ENCODE peak calls at places on chromosomes 7 and 10, in ten cellular contexts. Q is CD8-positive, alpha-beta T cell; W is spleen; G is brain microvascular endothelial cell; C is cardiac fibroblast; J is colonic mucosa; K is fibroblast of pulmonary artery; Y is H1; A is GM23338; M is endothelial cell. N is an unnamed sample.

GRCh38 chr7:45573636-45574470 is at the start of gene ADCY1:
- DNase-seq in Q (no peak), W (peak; percentile 61), G (no peak), C (no peak), J (no peak), K (no peak), Y (peak; percentile 75), A (peak; percentile 70), M (peak; percentile 51), N (no peak)

GRCh38 chr10:79090134-79090803 is 21.5 kb downstream of the ZMIZ1 start:
- DNase-seq in Q (no peak), W (no peak), G (no peak), C (peak; percentile 54), J (no peak), K (peak; percentile 58), Y (no peak), A (no peak), M (no peak), N (peak; percentile 18)

GRCh38 chr7:11707606-11708193 is 124.3 kb downstream of the THSD7A start:
- DNase-seq in Q (no peak), W (no peak), G (no peak), C (peak; percentile 45), J (no peak), K (peak; percentile 33), Y (no peak), A (no peak), M (no peak), N (no peak)

GRCh38 chr7:151856098-151856497 is 20.8 kb downstream of the PRKAG2 start:
- DNase-seq in Q (no peak), W (no peak), G (no peak), C (no peak), J (no peak), K (no peak), Y (no peak), A (peak; percentile 41), M (no peak), N (no peak)

GRCh38 chr10:3131098-3131497 is 41.5 kb downstream of the PITRM1 start:
- DNase-seq in Q (no peak), W (no peak), G (no peak), C (no peak), J (no peak), K (peak; percentile 43), Y (no peak), A (no peak), M (no peak), N (no peak)

GRCh38 chr10:32187686-32188085 is 131.5 kb upstream of the KIF5B start:
- DNase-seq in Q (no peak), W (no peak), G (no peak), C (no peak), J (no peak), K (no peak), Y (no peak), A (no peak), M (no peak), N (no peak)

GRCh38 chr10:121437596-121437995 is 160.6 kb downstream of the FGFR2 start:
- DNase-seq in Q (no peak), W (no peak), G (no peak), C (no peak), J (no peak), K (no peak), Y (no peak), A (peak; percentile 13), M (peak; percentile 21), N (no peak)

GRCh38 chr10:70455213-70455630 is 13.7 kb upstream of the NODAL start:
- DNase-seq in Q (no peak), W (no peak), G (no peak), C (no peak), J (no peak), K (no peak), Y (peak; percentile 78), A (peak; percentile 98), M (no peak), N (no peak)

GRCh38 chr7:116588641-116589594 is 64.1 kb downstream of the CAV1 start:
- DNase-seq in Q (no peak), W (no peak), G (peak; percentile 44), C (peak; percentile 82), J (no peak), K (peak; percentile 82), Y (no peak), A (peak; percentile 74), M (no peak), N (no peak)

GRCh38 chr7:375901-376305 is 85.9 kb downstream of the FOXL3 start:
- DNase-seq in Q (no peak), W (peak; percentile 63), G (no peak), C (no peak), J (peak; percentile 15), K (no peak), Y (peak; percentile 49), A (no peak), M (no peak), N (no peak)

GRCh38 chr10:6737080-6737641 is 157.1 kb upstream of the PRKCQ start:
- DNase-seq in Q (no peak), W (no peak), G (peak; percentile 14), C (peak; percentile 46), J (no peak), K (peak; percentile 39), Y (peak; percentile 54), A (peak; percentile 56), M (no peak), N (no peak)

GRCh38 chr7:128758553-128758952 is 17.0 kb downstream of the OPN1SW start:
- DNase-seq in Q (no peak), W (no peak), G (no peak), C (no peak), J (no peak), K (no peak), Y (no peak), A (no peak), M (no peak), N (no peak)

GRCh38 chr7:41889472-41889871 is 186.6 kb upstream of the INHBA start:
- DNase-seq in Q (no peak), W (no peak), G (no peak), C (no peak), J (no peak), K (no peak), Y (no peak), A (no peak), M (no peak), N (no peak)

GRCh38 chr10:114504769-114505579 is 100.7 kb upstream of the AFAP1L2 start:
- DNase-seq in Q (no peak), W (no peak), G (peak; percentile 76), C (peak; percentile 95), J (no peak), K (peak; percentile 98), Y (no peak), A (peak; percentile 36), M (no peak), N (no peak)

GRCh38 chr10:73647211-73647874 is 6.1 kb upstream of the MYOZ1 start:
- DNase-seq in Q (no peak), W (peak; percentile 80), G (no peak), C (peak; percentile 47), J (peak; percentile 56), K (peak; percentile 26), Y (peak; percentile 86), A (peak; percentile 98), M (peak; percentile 63), N (no peak)

GRCh38 chr10:93062499-93063216 is 2.1 kb downstream of the CYP26C1 start:
- DNase-seq in Q (no peak), W (peak; percentile 85), G (no peak), C (peak; percentile 53), J (peak; percentile 33), K (peak; percentile 56), Y (peak; percentile 82), A (peak; percentile 85), M (peak; percentile 67), N (no peak)

GRCh38 chr7:103142494-103142893 is 6.4 kb downstream of the NAPEPLD start:
- DNase-seq in Q (no peak), W (no peak), G (no peak), C (no peak), J (no peak), K (no peak), Y (no peak), A (no peak), M (no peak), N (no peak)

DNA sequence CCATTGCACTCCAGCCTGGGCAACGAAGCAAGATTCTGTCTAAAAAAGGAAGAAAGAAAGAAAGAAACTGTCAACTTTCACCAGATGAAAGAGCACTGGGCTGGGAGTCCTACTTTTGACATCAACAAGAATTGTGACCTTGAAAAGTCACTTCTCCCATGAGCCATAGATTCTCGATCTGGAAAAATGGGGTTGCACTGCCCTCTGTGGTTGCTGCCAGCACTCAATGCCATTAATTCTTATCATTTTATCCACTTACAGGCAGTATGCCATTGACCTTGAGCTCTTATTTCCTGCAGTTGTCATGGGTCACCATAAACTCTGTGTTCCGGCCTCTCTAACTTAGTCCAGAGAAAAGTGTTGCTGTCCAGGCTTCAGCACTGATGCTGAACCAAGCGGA is 137.2 kb downstream of the NOC3L start:
- DNase-seq in Q (no peak), W (no peak), G (no peak), C (no peak), J (no peak), K (no peak), Y (no peak), A (peak; percentile 56), M (no peak), N (no peak)
- TF ChIP-seq CTCF in Q (no peak), W (peak; percentile 37), G (peak; percentile 50), C (peak; percentile 37), J (no peak), K (peak; percentile 13), Y (peak; percentile 3), A (peak; percentile 60), M (no peak), N (peak; percentile 29)

GRCh38 chr10:106795619-106796018 is 368.9 kb downstream of the SORCS1 start:
- DNase-seq in Q (no peak), W (no peak), G (no peak), C (peak; percentile 10), J (peak; percentile 22), K (no peak), Y (no peak), A (peak; percentile 74), M (peak; percentile 43), N (no peak)
- TF ChIP-seq CTCF in Q (no peak), W (peak; percentile 44), G (peak; percentile 9), C (no peak), J (peak; percentile 37), K (peak; percentile 2), Y (peak; percentile 65), A (peak; percentile 74), M (peak; percentile 32), N (no peak)

DNA sequence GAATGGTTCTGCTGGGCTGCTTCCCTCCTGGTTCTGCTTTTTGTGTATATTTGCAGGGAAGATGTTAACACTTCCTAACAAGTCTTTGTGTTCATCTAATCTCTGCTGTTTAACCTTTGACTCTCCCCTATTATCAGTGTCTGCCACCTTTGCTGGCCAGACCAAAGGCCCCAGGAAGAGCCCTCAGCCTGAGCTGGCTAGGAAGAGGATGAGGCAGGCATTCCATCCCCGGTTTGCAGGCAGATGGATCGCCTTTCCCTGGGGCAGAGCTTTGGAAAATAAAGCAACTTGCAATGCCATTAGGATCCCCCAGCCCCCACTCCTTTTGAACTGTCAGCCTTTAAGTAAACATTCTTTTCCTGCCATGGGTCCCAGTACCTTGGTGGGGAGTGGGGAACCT is 19.0 kb downstream of the DPCD start:
- DNase-seq in Q (no peak), W (no peak), G (no peak), C (no peak), J (no peak), K (no peak), Y (no peak), A (peak; percentile 20), M (peak; percentile 60), N (no peak)
- TF ChIP-seq CTCF in Q (no peak), W (no peak), G (no peak), C (no peak), J (no peak), K (no peak), Y (no peak), A (no peak), M (no peak), N (no peak)

GRCh38 chr7:50605059-50605458 is 39.9 kb upstream of the DDC start:
- DNase-seq in Q (no peak), W (no peak), G (no peak), C (no peak), J (no peak), K (no peak), Y (no peak), A (no peak), M (no peak), N (no peak)
- TF ChIP-seq CTCF in Q (no peak), W (no peak), G (no peak), C (no peak), J (no peak), K (no peak), Y (no peak), A (no peak), M (no peak), N (no peak)